ENCODE peak calls at places on chromosomes 12 and 14, in eight cellular contexts. V is T47D, K is left ventricle myocardium inferior, R is HEK293T, Y is NCI-H2107, E is NCI-H2081, W is cardiac fibroblast, J is H9. Z is an unnamed sample.

GRCh38 chr14:38357557-38357956 is 101.7 kb upstream of the CLEC14A start:
- DNase-seq in E (no peak), J (no peak), R (no peak), W (peak), K (no peak), Y (no peak), V (no peak), Z (no peak)

GRCh38 chr12:94994312-94994711 is 9.2 kb downstream of the NDUFA12 start:
- DNase-seq in Y (no peak), E (no peak), K (no peak), V (no peak), R (no peak), W (peak), J (no peak), Z (no peak)

GRCh38 chr12:115023279-115023678 is 339.3 kb upstream of the TBX3 start:
- DNase-seq in E (no peak), Y (no peak), J (no peak), V (no peak), R (no peak), W (peak), K (peak), Z (no peak)

GRCh38 chr14:97061198-97061597 is 264.0 kb downstream of the VRK1 start:
- DNase-seq in V (no peak), E (no peak), W (no peak), J (no peak), R (no peak), K (peak), Y (no peak), Z (no peak)

GRCh38 chr14:99479160-99479902 is 1.3 kb downstream of the SETD3 start:
- DNase-seq in R (no peak), Y (no peak), K (no peak), V (no peak), J (no peak), E (no peak), W (peak), Z (no peak)

GRCh38 chr12:56628671-56629458 is 1.3 kb downstream of the BAZ2A start:
- DNase-seq in J (no peak), V (no peak), R (peak), W (peak), K (peak), E (peak), Y (no peak), Z (peak)

GRCh38 chr14:56805992-56806737 is 4.1 kb downstream of the OTX2 start:
- DNase-seq in E (no peak), V (no peak), J (no peak), W (no peak), Y (no peak), K (no peak), R (no peak), Z (no peak)

GRCh38 chr14:82779301-82779700 is 1245.6 kb upstream of the SEL1L start:
- DNase-seq in V (no peak), R (no peak), W (no peak), J (no peak), Y (no peak), K (no peak), E (no peak), Z (no peak)

GRCh38 chr14:81386379-81386778 is 13.7 kb downstream of the STON2 start:
- DNase-seq in K (no peak), J (no peak), E (no peak), R (no peak), V (no peak), W (no peak), Y (no peak), Z (no peak)

GRCh38 chr12:8796831-8797626 is 25.4 kb upstream of the A2ML1 start:
- DNase-seq in K (no peak), W (no peak), V (no peak), E (no peak), J (peak), Y (no peak), R (no peak), Z (no peak)

GRCh38 chr14:90499908-90500664 is 103.3 kb downstream of the CALM1 start:
- DNase-seq in E (no peak), K (no peak), R (no peak), Y (no peak), J (no peak), W (no peak), V (no peak), Z (no peak)